ENCODE peak calls at places on chromosomes 7 and 10, in nine cellular contexts. Q, K, R, J, E, H, I, D and X are unnamed samples.

GRCh38 chr7:95596183-95597135 is at the start of gene PDK4:
- DNase-seq in Q (no peak), K (no peak), R (no peak), J (peak; percentile 99), E (peak; percentile 91), H (peak; percentile 85), I (peak; percentile 93), D (peak; percentile 97), X (no peak)

GRCh38 chr7:114138587-114138986 is 219.8 kb upstream of the PPP1R3A start:
- DNase-seq in Q (no peak), K (no peak), R (no peak), J (no peak), E (no peak), H (no peak), I (no peak), D (no peak), X (no peak)

GRCh38 chr7:192701-193536 is 548 bp downstream of the FAM20C start:
- DNase-seq in Q (no peak), K (no peak), R (no peak), J (no peak), E (no peak), H (no peak), I (no peak), D (no peak), X (no peak)

GRCh38 chr7:2046581-2047271 is 186.0 kb downstream of the MAD1L1 start:
- DNase-seq in Q (no peak), K (no peak), R (no peak), J (peak; percentile 50), E (peak; percentile 64), H (no peak), I (no peak), D (no peak), X (no peak)

GRCh38 chr7:71974611-71975010 is 437.5 kb downstream of the CALN1 start:
- DNase-seq in Q (no peak), K (no peak), R (no peak), J (no peak), E (no peak), H (no peak), I (no peak), D (no peak), X (no peak)

GRCh38 chr7:39458346-39458745 is 107.9 kb upstream of the YAE1 start:
- DNase-seq in Q (no peak), K (no peak), R (no peak), J (no peak), E (no peak), H (no peak), I (no peak), D (no peak), X (no peak)

GRCh38 chr10:14173391-14173705 is 157.4 kb downstream of the FRMD4A start:
- DNase-seq in Q (no peak), K (no peak), R (no peak), J (no peak), E (no peak), H (no peak), I (no peak), D (no peak), X (no peak)

GRCh38 chr7:148379693-148380092 is 210.9 kb upstream of the C7orf33 start:
- DNase-seq in Q (no peak), K (no peak), R (no peak), J (no peak), E (no peak), H (no peak), I (no peak), D (no peak), X (no peak)

GRCh38 chr7:27242046-27242579 is 489 bp upstream of the EVX1 start:
- DNase-seq in Q (no peak), K (no peak), R (no peak), J (no peak), E (no peak), H (no peak), I (no peak), D (no peak), X (no peak)

GRCh38 chr10:95183451-95184230 is 10.4 kb upstream of the ACSM6 start:
- DNase-seq in Q (no peak), K (peak; percentile 89), R (peak; percentile 27), J (peak; percentile 87), E (peak; percentile 96), H (peak; percentile 96), I (peak; percentile 80), D (peak; percentile 89), X (peak; percentile 87)

GRCh38 chr7:71414490-71414889 is 282.5 kb downstream of the GALNT17 start:
- DNase-seq in Q (no peak), K (no peak), R (no peak), J (no peak), E (no peak), H (no peak), I (no peak), D (no peak), X (no peak)

GRCh38 chr10:110860576-110861241 is 11.0 kb upstream of the PDCD4 start:
- DNase-seq in Q (peak; percentile 34), K (no peak), R (peak; percentile 90), J (peak; percentile 36), E (peak; percentile 86), H (peak; percentile 35), I (no peak), D (peak; percentile 32), X (no peak)

GRCh38 chr10:132918617-132919373 is 23.6 kb downstream of the CFAP46 start:
- DNase-seq in Q (no peak), K (no peak), R (no peak), J (peak; percentile 62), E (peak; percentile 75), H (no peak), I (no peak), D (no peak), X (no peak)

GRCh38 chr10:91162050-91162494 is 58.4 kb upstream of the PCGF5 start:
- DNase-seq in Q (peak; percentile 6), K (no peak), R (no peak), J (no peak), E (no peak), H (no peak), I (no peak), D (no peak), X (no peak)

GRCh38 chr10:5897504-5897903 is 7.5 kb downstream of the FBH1 start:
- DNase-seq in Q (no peak), K (no peak), R (no peak), J (no peak), E (no peak), H (no peak), I (no peak), D (no peak), X (no peak)

GRCh38 chr7:106116162-106116704 is 4.1 kb upstream of the SYPL1 start:
- DNase-seq in Q (no peak), K (no peak), R (no peak), J (no peak), E (no peak), H (no peak), I (no peak), D (no peak), X (no peak)

GRCh38 chr10:91307489-91307888 is 87.0 kb downstream of the PCGF5 start:
- DNase-seq in Q (no peak), K (no peak), R (no peak), J (no peak), E (no peak), H (no peak), I (no peak), D (no peak), X (no peak)

DNA sequence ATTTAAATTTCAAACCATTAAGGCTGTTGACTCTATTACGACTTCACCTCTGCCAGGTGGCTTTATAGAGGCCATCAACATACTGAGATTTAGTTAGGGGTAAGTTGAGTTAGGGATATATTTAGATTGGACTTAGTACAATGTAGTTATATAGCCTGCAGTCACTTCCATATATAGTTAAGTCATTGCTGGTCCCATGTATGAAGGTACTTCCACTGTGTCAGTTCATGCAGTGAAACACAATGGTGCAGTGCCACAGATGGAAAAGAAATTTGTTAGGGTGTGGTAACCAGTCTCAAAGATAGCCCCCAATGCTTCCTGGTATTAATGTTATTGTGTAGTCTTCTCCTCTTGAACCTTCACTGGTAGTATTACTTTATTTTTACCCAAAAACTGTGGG is 12.6 kb upstream of the TSPAN13 start:
- DNase-seq in Q (no peak), K (no peak), R (no peak), J (no peak), E (no peak), H (no peak), I (peak; percentile 15), D (no peak), X (no peak)
- TF ChIP-seq POLR2A in Q (no peak), K (no peak), R (no peak), J (no peak), E (no peak), H (no peak), I (no peak), D (no peak), X (no peak)

DNA sequence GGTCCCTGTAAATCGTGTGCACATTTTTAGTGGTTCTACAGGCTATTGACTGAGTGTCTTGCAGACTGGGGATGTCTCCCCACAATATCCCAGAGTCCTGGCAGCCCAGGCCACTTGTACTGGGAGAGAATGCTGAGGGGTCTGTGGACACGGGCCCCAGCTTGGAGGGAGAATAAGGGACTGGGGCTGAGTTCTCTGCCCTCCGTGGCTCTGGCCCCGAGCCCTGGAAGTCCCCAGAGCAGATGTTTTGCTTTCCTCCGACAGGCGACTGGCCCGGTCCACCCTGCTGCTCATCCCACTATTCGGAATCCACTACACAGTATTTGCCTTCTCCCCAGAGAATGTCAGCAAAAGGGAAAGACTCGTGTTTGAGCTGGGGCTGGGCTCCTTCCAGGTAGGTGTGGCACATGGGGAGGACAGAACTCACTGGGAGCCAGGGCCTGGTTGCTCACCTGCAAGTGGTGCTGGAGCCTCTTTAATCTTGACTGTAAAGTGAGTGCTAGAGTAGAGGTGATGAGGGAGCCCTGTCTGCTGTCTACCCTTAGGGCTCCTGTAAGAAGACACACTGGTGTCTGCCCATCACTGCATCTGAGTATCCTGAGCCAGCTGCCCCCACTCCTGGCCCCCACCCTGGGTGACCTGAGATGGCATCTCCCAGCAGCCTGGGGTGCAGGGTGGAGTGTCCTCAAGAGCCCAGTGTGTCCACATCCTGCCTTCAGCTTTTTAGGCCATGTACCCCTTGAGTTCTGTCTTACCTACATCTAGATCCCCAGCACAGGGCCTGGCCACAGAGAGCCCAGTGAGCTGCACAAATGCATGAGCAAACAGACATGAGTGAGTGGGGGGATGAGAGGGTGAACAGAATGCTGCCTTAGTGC is 51.1 kb downstream of the ADCYAP1R1 start:
- DNase-seq in Q (no peak), K (no peak), R (no peak), J (no peak), E (peak; percentile 63), H (no peak), I (no peak), D (peak; percentile 11), X (no peak)
- TF ChIP-seq POLR2AphosphoS5 in Q (no peak), K (no peak), R (no peak), J (no peak), E (no peak), H (no peak), I (no peak), D (no peak), X (no peak)

DNA sequence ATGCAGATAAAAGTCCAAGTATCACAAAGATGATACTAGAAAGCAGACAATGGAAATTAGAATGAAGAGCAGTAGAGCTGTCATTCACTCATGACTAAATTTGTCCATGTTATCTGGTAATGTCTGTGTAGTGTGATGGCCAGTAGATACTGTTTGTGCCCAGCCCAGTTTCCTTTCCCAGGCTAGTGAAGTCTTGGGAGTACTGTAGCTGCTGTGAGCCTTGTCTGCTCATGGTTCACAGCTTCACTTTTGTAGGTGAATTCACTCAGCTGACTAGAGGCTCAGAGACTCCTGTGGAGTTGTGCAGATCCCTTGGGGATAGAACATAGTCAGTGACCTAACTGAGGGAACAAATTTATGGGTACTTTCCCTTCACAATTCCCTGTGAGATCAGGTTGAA is 572.5 kb downstream of the ARL4A start:
- DNase-seq in Q (no peak), K (no peak), R (no peak), J (no peak), E (no peak), H (no peak), I (no peak), D (no peak), X (no peak)
- TF ChIP-seq POLR2A in Q (no peak), K (no peak), R (no peak), J (no peak), E (no peak), H (no peak), I (no peak), D (no peak), X (no peak)

GRCh38 chr7:43727494-43727893 is 1.8 kb downstream of the COA1 start:
- DNase-seq in Q (no peak), K (no peak), R (no peak), J (no peak), E (no peak), H (no peak), I (no peak), D (no peak), X (no peak)
- TF ChIP-seq POLR2AphosphoS5 in Q (no peak), K (no peak), R (no peak), J (no peak), E (no peak), H (no peak), I (no peak), D (no peak), X (no peak)